ENCODE peak calls at places on chromosomes 4 and X, in seven cellular contexts. One of them, this sample, is unnamed.

GRCh38 chr4:175330652-175331051 is 412.5 kb downstream of the ADAM29 start:
- DNase-seq in fibroblast of mammary gland: peak
- DNase-seq in uterus: no peak
- DNase-seq in CD8-positive, alpha-beta memory T cell: no peak
- DNase-seq in thoracic aorta: no peak
- DNase-seq in CD4-positive, CD25-positive, alpha-beta regulatory T cell: no peak
- DNase-seq in heart left ventricle: no peak
- DNase-seq in this sample: no peak

GRCh38 chrX:40253770-40254169 is 156.0 kb upstream of the BCOR start:
- DNase-seq in fibroblast of mammary gland: no peak
- DNase-seq in uterus: no peak
- DNase-seq in CD8-positive, alpha-beta memory T cell: no peak
- DNase-seq in thoracic aorta: no peak
- DNase-seq in CD4-positive, CD25-positive, alpha-beta regulatory T cell: no peak
- DNase-seq in heart left ventricle: no peak
- DNase-seq in this sample: no peak

GRCh38 chr4:5863461-5864113 is 29.3 kb downstream of the CRMP1 start:
- DNase-seq in fibroblast of mammary gland: peak
- DNase-seq in uterus: no peak
- DNase-seq in CD8-positive, alpha-beta memory T cell: no peak
- DNase-seq in thoracic aorta: no peak
- DNase-seq in CD4-positive, CD25-positive, alpha-beta regulatory T cell: peak
- DNase-seq in heart left ventricle: no peak
- DNase-seq in this sample: no peak

GRCh38 chr4:69910016-69910782 is 20.7 kb upstream of the CSN1S1 start:
- DNase-seq in fibroblast of mammary gland: peak
- DNase-seq in uterus: no peak
- DNase-seq in CD8-positive, alpha-beta memory T cell: no peak
- DNase-seq in thoracic aorta: no peak
- DNase-seq in CD4-positive, CD25-positive, alpha-beta regulatory T cell: no peak
- DNase-seq in heart left ventricle: no peak
- DNase-seq in this sample: no peak

GRCh38 chr4:46856347-46856746 is 52.7 kb downstream of the COX7B2 start:
- DNase-seq in fibroblast of mammary gland: no peak
- DNase-seq in uterus: no peak
- DNase-seq in CD8-positive, alpha-beta memory T cell: no peak
- DNase-seq in thoracic aorta: no peak
- DNase-seq in CD4-positive, CD25-positive, alpha-beta regulatory T cell: no peak
- DNase-seq in heart left ventricle: no peak
- DNase-seq in this sample: no peak

GRCh38 chr4:121724671-121725070 is 27.9 kb upstream of the ANXA5 start:
- DNase-seq in fibroblast of mammary gland: no peak
- DNase-seq in uterus: no peak
- DNase-seq in CD8-positive, alpha-beta memory T cell: no peak
- DNase-seq in thoracic aorta: no peak
- DNase-seq in CD4-positive, CD25-positive, alpha-beta regulatory T cell: no peak
- DNase-seq in heart left ventricle: no peak
- DNase-seq in this sample: no peak

GRCh38 chrX:133594156-133594555 is 178.9 kb upstream of the GPC4 start:
- DNase-seq in fibroblast of mammary gland: peak
- DNase-seq in uterus: no peak
- DNase-seq in CD8-positive, alpha-beta memory T cell: no peak
- DNase-seq in thoracic aorta: no peak
- DNase-seq in CD4-positive, CD25-positive, alpha-beta regulatory T cell: no peak
- DNase-seq in heart left ventricle: no peak
- DNase-seq in this sample: no peak

GRCh38 chrX:135629342-135629741 is 84.1 kb upstream of the CT45A1 start:
- DNase-seq in fibroblast of mammary gland: no peak
- DNase-seq in uterus: no peak
- DNase-seq in CD8-positive, alpha-beta memory T cell: no peak
- DNase-seq in thoracic aorta: no peak
- DNase-seq in CD4-positive, CD25-positive, alpha-beta regulatory T cell: no peak
- DNase-seq in heart left ventricle: no peak
- DNase-seq in this sample: no peak

GRCh38 chrX:121161501-121161933 is 114.1 kb downstream of the GLUD2 start:
- DNase-seq in fibroblast of mammary gland: no peak
- DNase-seq in uterus: no peak
- DNase-seq in CD8-positive, alpha-beta memory T cell: no peak
- DNase-seq in thoracic aorta: no peak
- DNase-seq in CD4-positive, CD25-positive, alpha-beta regulatory T cell: no peak
- DNase-seq in heart left ventricle: no peak
- DNase-seq in this sample: no peak

GRCh38 chrX:74449937-74450330 is 28.6 kb downstream of the SLC16A2 start:
- DNase-seq in fibroblast of mammary gland: peak
- DNase-seq in uterus: no peak
- DNase-seq in CD8-positive, alpha-beta memory T cell: no peak
- DNase-seq in thoracic aorta: no peak
- DNase-seq in CD4-positive, CD25-positive, alpha-beta regulatory T cell: no peak
- DNase-seq in heart left ventricle: no peak
- DNase-seq in this sample: no peak

GRCh38 chrX:131441033-131441432 is 102.8 kb upstream of the OR13H1 start:
- DNase-seq in fibroblast of mammary gland: peak
- DNase-seq in uterus: no peak
- DNase-seq in CD8-positive, alpha-beta memory T cell: no peak
- DNase-seq in thoracic aorta: no peak
- DNase-seq in CD4-positive, CD25-positive, alpha-beta regulatory T cell: no peak
- DNase-seq in heart left ventricle: no peak
- DNase-seq in this sample: no peak

GRCh38 chr4:153345011-153345981 is 808 bp downstream of the MND1 start:
- DNase-seq in fibroblast of mammary gland: peak
- DNase-seq in uterus: no peak
- DNase-seq in CD8-positive, alpha-beta memory T cell: peak
- DNase-seq in thoracic aorta: no peak
- DNase-seq in CD4-positive, CD25-positive, alpha-beta regulatory T cell: peak
- DNase-seq in heart left ventricle: no peak
- DNase-seq in this sample: peak

GRCh38 chrX:21837056-21837455 is 2.4 kb upstream of the MBTPS2 start:
- DNase-seq in fibroblast of mammary gland: no peak
- DNase-seq in uterus: no peak
- DNase-seq in CD8-positive, alpha-beta memory T cell: no peak
- DNase-seq in thoracic aorta: no peak
- DNase-seq in CD4-positive, CD25-positive, alpha-beta regulatory T cell: no peak
- DNase-seq in heart left ventricle: no peak
- DNase-seq in this sample: no peak

GRCh38 chrX:137432609-137433008 is 133.3 kb upstream of the ZIC3 start:
- DNase-seq in fibroblast of mammary gland: no peak
- DNase-seq in uterus: no peak
- DNase-seq in CD8-positive, alpha-beta memory T cell: no peak
- DNase-seq in thoracic aorta: no peak
- DNase-seq in CD4-positive, CD25-positive, alpha-beta regulatory T cell: peak
- DNase-seq in heart left ventricle: no peak
- DNase-seq in this sample: no peak

GRCh38 chrX:56572975-56573374 is 9.5 kb downstream of the UBQLN2 start:
- DNase-seq in fibroblast of mammary gland: no peak
- DNase-seq in uterus: no peak
- DNase-seq in CD8-positive, alpha-beta memory T cell: peak
- DNase-seq in thoracic aorta: no peak
- DNase-seq in CD4-positive, CD25-positive, alpha-beta regulatory T cell: peak
- DNase-seq in heart left ventricle: no peak
- DNase-seq in this sample: no peak

GRCh38 chr4:166128452-166128851 is 255.4 kb downstream of the TLL1 start:
- DNase-seq in fibroblast of mammary gland: peak
- DNase-seq in uterus: no peak
- DNase-seq in CD8-positive, alpha-beta memory T cell: no peak
- DNase-seq in thoracic aorta: no peak
- DNase-seq in CD4-positive, CD25-positive, alpha-beta regulatory T cell: no peak
- DNase-seq in heart left ventricle: no peak
- DNase-seq in this sample: no peak

GRCh38 chrX:63993936-63994335 is 208.9 kb upstream of the ARHGEF9 start:
- DNase-seq in fibroblast of mammary gland: no peak
- DNase-seq in uterus: no peak
- DNase-seq in CD8-positive, alpha-beta memory T cell: no peak
- DNase-seq in thoracic aorta: no peak
- DNase-seq in CD4-positive, CD25-positive, alpha-beta regulatory T cell: no peak
- DNase-seq in heart left ventricle: no peak
- DNase-seq in this sample: no peak

GRCh38 chr4:7786040-7786439 is 153.6 kb downstream of the AFAP1 start:
- DNase-seq in fibroblast of mammary gland: no peak
- DNase-seq in uterus: no peak
- DNase-seq in CD8-positive, alpha-beta memory T cell: no peak
- DNase-seq in thoracic aorta: no peak
- DNase-seq in CD4-positive, CD25-positive, alpha-beta regulatory T cell: no peak
- DNase-seq in heart left ventricle: peak
- DNase-seq in this sample: no peak

GRCh38 chr4:108148316-108148715 is 20.4 kb downstream of the LEF1 start:
- DNase-seq in fibroblast of mammary gland: no peak
- DNase-seq in uterus: no peak
- DNase-seq in CD8-positive, alpha-beta memory T cell: peak
- DNase-seq in thoracic aorta: no peak
- DNase-seq in CD4-positive, CD25-positive, alpha-beta regulatory T cell: peak
- DNase-seq in heart left ventricle: no peak
- DNase-seq in this sample: no peak

GRCh38 chr4:172412851-172413250 is 599.6 kb downstream of the GALNTL6 start:
- DNase-seq in fibroblast of mammary gland: no peak
- DNase-seq in uterus: no peak
- DNase-seq in CD8-positive, alpha-beta memory T cell: no peak
- DNase-seq in thoracic aorta: no peak
- DNase-seq in CD4-positive, CD25-positive, alpha-beta regulatory T cell: no peak
- DNase-seq in heart left ventricle: no peak
- DNase-seq in this sample: no peak

GRCh38 chr4:101155368-101155767 is 192.0 kb downstream of the PPP3CA start:
- DNase-seq in fibroblast of mammary gland: peak
- DNase-seq in uterus: no peak
- DNase-seq in CD8-positive, alpha-beta memory T cell: no peak
- DNase-seq in thoracic aorta: no peak
- DNase-seq in CD4-positive, CD25-positive, alpha-beta regulatory T cell: no peak
- DNase-seq in heart left ventricle: no peak
- DNase-seq in this sample: no peak

GRCh38 chr4:108180513-108180912 is 11.8 kb upstream of the LEF1 start:
- DNase-seq in fibroblast of mammary gland: no peak
- DNase-seq in uterus: no peak
- DNase-seq in CD8-positive, alpha-beta memory T cell: no peak
- DNase-seq in thoracic aorta: no peak
- DNase-seq in CD4-positive, CD25-positive, alpha-beta regulatory T cell: no peak
- DNase-seq in heart left ventricle: no peak
- DNase-seq in this sample: no peak

GRCh38 chrX:2360731-2361130 is 140.0 kb downstream of the DHRSX start:
- DNase-seq in fibroblast of mammary gland: no peak
- DNase-seq in uterus: no peak
- DNase-seq in CD8-positive, alpha-beta memory T cell: no peak
- DNase-seq in thoracic aorta: no peak
- DNase-seq in CD4-positive, CD25-positive, alpha-beta regulatory T cell: no peak
- DNase-seq in heart left ventricle: no peak
- DNase-seq in this sample: no peak

GRCh38 chrX:56978172-56978571 is 17.2 kb downstream of the SPIN3 start:
- DNase-seq in fibroblast of mammary gland: peak
- DNase-seq in uterus: peak
- DNase-seq in CD8-positive, alpha-beta memory T cell: peak
- DNase-seq in thoracic aorta: no peak
- DNase-seq in CD4-positive, CD25-positive, alpha-beta regulatory T cell: peak
- DNase-seq in heart left ventricle: no peak
- DNase-seq in this sample: peak

GRCh38 chrX:124242160-124242559 is 90.3 kb upstream of the TEX13D start:
- DNase-seq in fibroblast of mammary gland: no peak
- DNase-seq in uterus: no peak
- DNase-seq in CD8-positive, alpha-beta memory T cell: no peak
- DNase-seq in thoracic aorta: no peak
- DNase-seq in CD4-positive, CD25-positive, alpha-beta regulatory T cell: no peak
- DNase-seq in heart left ventricle: no peak
- DNase-seq in this sample: no peak

GRCh38 chrX:10006770-10007169 is 39.6 kb downstream of the CLDN34 start:
- DNase-seq in fibroblast of mammary gland: no peak
- DNase-seq in uterus: no peak
- DNase-seq in CD8-positive, alpha-beta memory T cell: no peak
- DNase-seq in thoracic aorta: no peak
- DNase-seq in CD4-positive, CD25-positive, alpha-beta regulatory T cell: no peak
- DNase-seq in heart left ventricle: no peak
- DNase-seq in this sample: no peak
- H3K4me3 ChIP-seq in fibroblast of mammary gland: no peak
- H3K4me3 ChIP-seq in uterus: no peak
- H3K4me3 ChIP-seq in CD8-positive, alpha-beta memory T cell: no peak
- H3K4me3 ChIP-seq in thoracic aorta: no peak
- H3K4me3 ChIP-seq in CD4-positive, CD25-positive, alpha-beta regulatory T cell: no peak
- H3K4me3 ChIP-seq in heart left ventricle: no peak
- H3K4me3 ChIP-seq in this sample: no peak

GRCh38 chr4:148214529-148215166 is 227.6 kb downstream of the NR3C2 start:
- DNase-seq in fibroblast of mammary gland: peak
- DNase-seq in uterus: no peak
- DNase-seq in CD8-positive, alpha-beta memory T cell: no peak
- DNase-seq in thoracic aorta: no peak
- DNase-seq in CD4-positive, CD25-positive, alpha-beta regulatory T cell: no peak
- DNase-seq in heart left ventricle: peak
- DNase-seq in this sample: no peak
- H3K4me3 ChIP-seq in fibroblast of mammary gland: no peak
- H3K4me3 ChIP-seq in uterus: no peak
- H3K4me3 ChIP-seq in CD8-positive, alpha-beta memory T cell: no peak
- H3K4me3 ChIP-seq in thoracic aorta: peak
- H3K4me3 ChIP-seq in CD4-positive, CD25-positive, alpha-beta regulatory T cell: no peak
- H3K4me3 ChIP-seq in heart left ventricle: no peak
- H3K4me3 ChIP-seq in this sample: no peak

GRCh38 chr4:42345962-42346544 is 51.2 kb upstream of the SHISA3 start:
- DNase-seq in fibroblast of mammary gland: no peak
- DNase-seq in uterus: no peak
- DNase-seq in CD8-positive, alpha-beta memory T cell: no peak
- DNase-seq in thoracic aorta: no peak
- DNase-seq in CD4-positive, CD25-positive, alpha-beta regulatory T cell: no peak
- DNase-seq in heart left ventricle: no peak
- DNase-seq in this sample: no peak

GRCh38 chr4:42347076-42347475 is 50.2 kb upstream of the SHISA3 start:
- DNase-seq in fibroblast of mammary gland: no peak
- DNase-seq in uterus: no peak
- DNase-seq in CD8-positive, alpha-beta memory T cell: no peak
- DNase-seq in thoracic aorta: no peak
- DNase-seq in CD4-positive, CD25-positive, alpha-beta regulatory T cell: no peak
- DNase-seq in heart left ventricle: no peak
- DNase-seq in this sample: no peak

GRCh38 chr4:42350611-42351182 is 46.6 kb upstream of the SHISA3 start:
- DNase-seq in fibroblast of mammary gland: no peak
- DNase-seq in uterus: no peak
- DNase-seq in CD8-positive, alpha-beta memory T cell: no peak
- DNase-seq in thoracic aorta: no peak
- DNase-seq in CD4-positive, CD25-positive, alpha-beta regulatory T cell: no peak
- DNase-seq in heart left ventricle: no peak
- DNase-seq in this sample: no peak

GRCh38 chr4:42348247-42348646 is 49.0 kb upstream of the SHISA3 start:
- DNase-seq in fibroblast of mammary gland: peak
- DNase-seq in uterus: no peak
- DNase-seq in CD8-positive, alpha-beta memory T cell: no peak
- DNase-seq in thoracic aorta: no peak
- DNase-seq in CD4-positive, CD25-positive, alpha-beta regulatory T cell: no peak
- DNase-seq in heart left ventricle: no peak
- DNase-seq in this sample: no peak

GRCh38 chr4:42348692-42349091 is 48.6 kb upstream of the SHISA3 start:
- DNase-seq in fibroblast of mammary gland: peak
- DNase-seq in uterus: no peak
- DNase-seq in CD8-positive, alpha-beta memory T cell: no peak
- DNase-seq in thoracic aorta: no peak
- DNase-seq in CD4-positive, CD25-positive, alpha-beta regulatory T cell: no peak
- DNase-seq in heart left ventricle: no peak
- DNase-seq in this sample: no peak
- H3K4me3 ChIP-seq in fibroblast of mammary gland: no peak
- H3K4me3 ChIP-seq in uterus: no peak
- H3K4me3 ChIP-seq in CD8-positive, alpha-beta memory T cell: no peak
- H3K4me3 ChIP-seq in thoracic aorta: no peak
- H3K4me3 ChIP-seq in CD4-positive, CD25-positive, alpha-beta regulatory T cell: no peak
- H3K4me3 ChIP-seq in heart left ventricle: no peak
- H3K4me3 ChIP-seq in this sample: no peak

DNA sequence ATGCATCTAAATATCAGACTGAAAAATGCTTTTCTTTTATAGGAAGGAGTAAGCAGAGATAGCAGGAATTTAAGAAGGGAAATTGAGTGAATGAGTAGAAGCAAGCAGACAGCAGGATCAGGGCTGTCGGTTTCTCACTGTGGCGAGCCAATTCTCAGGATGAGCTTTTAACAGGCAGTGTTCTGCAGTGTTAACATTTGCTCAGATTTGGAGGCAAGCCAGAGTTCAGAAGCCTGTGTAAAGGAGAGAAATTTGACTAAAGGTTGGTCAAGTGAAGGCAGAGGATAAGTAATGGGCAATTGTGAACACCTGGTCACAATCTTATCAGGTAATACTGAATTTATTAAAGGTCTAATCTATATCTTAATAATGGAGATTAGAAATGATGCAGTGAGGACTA is 133.3 kb upstream of the MAGEB16 start:
- DNase-seq in fibroblast of mammary gland: no peak
- DNase-seq in uterus: no peak
- DNase-seq in CD8-positive, alpha-beta memory T cell: no peak
- DNase-seq in thoracic aorta: no peak
- DNase-seq in CD4-positive, CD25-positive, alpha-beta regulatory T cell: no peak
- DNase-seq in heart left ventricle: no peak
- DNase-seq in this sample: no peak
- H3K4me3 ChIP-seq in fibroblast of mammary gland: no peak
- H3K4me3 ChIP-seq in uterus: no peak
- H3K4me3 ChIP-seq in CD8-positive, alpha-beta memory T cell: no peak
- H3K4me3 ChIP-seq in thoracic aorta: no peak
- H3K4me3 ChIP-seq in CD4-positive, CD25-positive, alpha-beta regulatory T cell: no peak
- H3K4me3 ChIP-seq in heart left ventricle: no peak
- H3K4me3 ChIP-seq in this sample: no peak

This sample was measured in lung.